ENCODE peak calls at places on chromosomes 2 and 18, in ten cellular contexts. One of them, this sample, is unnamed.

GRCh38 chr2:85246348-85246747 is 81.4 kb downstream of the TGOLN2 start:
- DNase-seq in mucosa of descending colon: no peak
- DNase-seq in NCI-H146: peak
- DNase-seq in EH: peak
- DNase-seq in activated CD4-positive, alpha-beta T cell treated with anti-CD3 and anti-CD28 coated beads, Interleukin-2, amount 10 ng/mL, durations not matched to agents 7 days and 5 days: no peak
- DNase-seq in kidney epithelial cell: no peak
- DNase-seq in central memory CD4-positive, alpha-beta T cell: no peak
- DNase-seq in amniotic stem cell: no peak
- DNase-seq in activated naive CD8-positive, alpha-beta T cell treated with anti-CD3 and anti-CD28 coated beads for 36 hours: no peak
- DNase-seq in T-helper 2 cell treated with Interferon-gamma antibody and Interleukin-4, amounts not matched to agents 5 μg/mL and 100 μg/mL, for 36 hours: peak
- DNase-seq in this sample: peak

GRCh38 chr2:234488913-234489451 is 7.9 kb downstream of the ARL4C start:
- DNase-seq in mucosa of descending colon: peak
- DNase-seq in NCI-H146: no peak
- DNase-seq in EH: no peak
- DNase-seq in activated CD4-positive, alpha-beta T cell treated with anti-CD3 and anti-CD28 coated beads, Interleukin-2, amount 10 ng/mL, durations not matched to agents 7 days and 5 days: peak
- DNase-seq in kidney epithelial cell: no peak
- DNase-seq in central memory CD4-positive, alpha-beta T cell: peak
- DNase-seq in amniotic stem cell: no peak
- DNase-seq in activated naive CD8-positive, alpha-beta T cell treated with anti-CD3 and anti-CD28 coated beads for 36 hours: peak
- DNase-seq in T-helper 2 cell treated with Interferon-gamma antibody and Interleukin-4, amounts not matched to agents 5 μg/mL and 100 μg/mL, for 36 hours: peak
- DNase-seq in this sample: no peak

GRCh38 chr2:41872646-41873045 is 175.2 kb upstream of the PKDCC start:
- DNase-seq in mucosa of descending colon: no peak
- DNase-seq in NCI-H146: no peak
- DNase-seq in EH: peak
- DNase-seq in activated CD4-positive, alpha-beta T cell treated with anti-CD3 and anti-CD28 coated beads, Interleukin-2, amount 10 ng/mL, durations not matched to agents 7 days and 5 days: no peak
- DNase-seq in kidney epithelial cell: no peak
- DNase-seq in central memory CD4-positive, alpha-beta T cell: no peak
- DNase-seq in amniotic stem cell: no peak
- DNase-seq in activated naive CD8-positive, alpha-beta T cell treated with anti-CD3 and anti-CD28 coated beads for 36 hours: no peak
- DNase-seq in T-helper 2 cell treated with Interferon-gamma antibody and Interleukin-4, amounts not matched to agents 5 μg/mL and 100 μg/mL, for 36 hours: no peak
- DNase-seq in this sample: no peak

GRCh38 chr2:73990531-73990930 is 5.8 kb downstream of the TET3 start:
- DNase-seq in mucosa of descending colon: no peak
- DNase-seq in NCI-H146: no peak
- DNase-seq in EH: no peak
- DNase-seq in activated CD4-positive, alpha-beta T cell treated with anti-CD3 and anti-CD28 coated beads, Interleukin-2, amount 10 ng/mL, durations not matched to agents 7 days and 5 days: no peak
- DNase-seq in kidney epithelial cell: no peak
- DNase-seq in central memory CD4-positive, alpha-beta T cell: no peak
- DNase-seq in amniotic stem cell: no peak
- DNase-seq in activated naive CD8-positive, alpha-beta T cell treated with anti-CD3 and anti-CD28 coated beads for 36 hours: no peak
- DNase-seq in T-helper 2 cell treated with Interferon-gamma antibody and Interleukin-4, amounts not matched to agents 5 μg/mL and 100 μg/mL, for 36 hours: no peak
- DNase-seq in this sample: no peak

GRCh38 chr18:8912348-8913057 is 190.0 kb upstream of the NDUFV2 start:
- DNase-seq in mucosa of descending colon: no peak
- DNase-seq in NCI-H146: no peak
- DNase-seq in EH: peak
- DNase-seq in activated CD4-positive, alpha-beta T cell treated with anti-CD3 and anti-CD28 coated beads, Interleukin-2, amount 10 ng/mL, durations not matched to agents 7 days and 5 days: no peak
- DNase-seq in kidney epithelial cell: no peak
- DNase-seq in central memory CD4-positive, alpha-beta T cell: no peak
- DNase-seq in amniotic stem cell: no peak
- DNase-seq in activated naive CD8-positive, alpha-beta T cell treated with anti-CD3 and anti-CD28 coated beads for 36 hours: no peak
- DNase-seq in T-helper 2 cell treated with Interferon-gamma antibody and Interleukin-4, amounts not matched to agents 5 μg/mL and 100 μg/mL, for 36 hours: no peak
- DNase-seq in this sample: no peak

GRCh38 chr18:34695300-34695699 is 14.8 kb upstream of the DTNA start:
- DNase-seq in mucosa of descending colon: no peak
- DNase-seq in NCI-H146: peak
- DNase-seq in EH: no peak
- DNase-seq in activated CD4-positive, alpha-beta T cell treated with anti-CD3 and anti-CD28 coated beads, Interleukin-2, amount 10 ng/mL, durations not matched to agents 7 days and 5 days: no peak
- DNase-seq in kidney epithelial cell: no peak
- DNase-seq in central memory CD4-positive, alpha-beta T cell: no peak
- DNase-seq in amniotic stem cell: no peak
- DNase-seq in activated naive CD8-positive, alpha-beta T cell treated with anti-CD3 and anti-CD28 coated beads for 36 hours: no peak
- DNase-seq in T-helper 2 cell treated with Interferon-gamma antibody and Interleukin-4, amounts not matched to agents 5 μg/mL and 100 μg/mL, for 36 hours: no peak
- DNase-seq in this sample: no peak

GRCh38 chr2:189549440-189549832 is 31.1 kb downstream of the SLC40A1 start:
- DNase-seq in mucosa of descending colon: no peak
- DNase-seq in NCI-H146: no peak
- DNase-seq in EH: no peak
- DNase-seq in activated CD4-positive, alpha-beta T cell treated with anti-CD3 and anti-CD28 coated beads, Interleukin-2, amount 10 ng/mL, durations not matched to agents 7 days and 5 days: no peak
- DNase-seq in kidney epithelial cell: no peak
- DNase-seq in central memory CD4-positive, alpha-beta T cell: no peak
- DNase-seq in amniotic stem cell: no peak
- DNase-seq in activated naive CD8-positive, alpha-beta T cell treated with anti-CD3 and anti-CD28 coated beads for 36 hours: no peak
- DNase-seq in T-helper 2 cell treated with Interferon-gamma antibody and Interleukin-4, amounts not matched to agents 5 μg/mL and 100 μg/mL, for 36 hours: no peak
- DNase-seq in this sample: no peak

GRCh38 chr2:240567137-240567871 is 980 bp upstream of the RNPEPL1 start:
- DNase-seq in mucosa of descending colon: peak
- DNase-seq in NCI-H146: no peak
- DNase-seq in EH: no peak
- DNase-seq in activated CD4-positive, alpha-beta T cell treated with anti-CD3 and anti-CD28 coated beads, Interleukin-2, amount 10 ng/mL, durations not matched to agents 7 days and 5 days: peak
- DNase-seq in kidney epithelial cell: no peak
- DNase-seq in central memory CD4-positive, alpha-beta T cell: peak
- DNase-seq in amniotic stem cell: no peak
- DNase-seq in activated naive CD8-positive, alpha-beta T cell treated with anti-CD3 and anti-CD28 coated beads for 36 hours: no peak
- DNase-seq in T-helper 2 cell treated with Interferon-gamma antibody and Interleukin-4, amounts not matched to agents 5 μg/mL and 100 μg/mL, for 36 hours: peak
- DNase-seq in this sample: peak

GRCh38 chr2:215378045-215378444 is 57.8 kb downstream of the FN1 start:
- DNase-seq in mucosa of descending colon: no peak
- DNase-seq in NCI-H146: no peak
- DNase-seq in EH: no peak
- DNase-seq in activated CD4-positive, alpha-beta T cell treated with anti-CD3 and anti-CD28 coated beads, Interleukin-2, amount 10 ng/mL, durations not matched to agents 7 days and 5 days: no peak
- DNase-seq in kidney epithelial cell: no peak
- DNase-seq in central memory CD4-positive, alpha-beta T cell: no peak
- DNase-seq in amniotic stem cell: no peak
- DNase-seq in activated naive CD8-positive, alpha-beta T cell treated with anti-CD3 and anti-CD28 coated beads for 36 hours: no peak
- DNase-seq in T-helper 2 cell treated with Interferon-gamma antibody and Interleukin-4, amounts not matched to agents 5 μg/mL and 100 μg/mL, for 36 hours: no peak
- DNase-seq in this sample: no peak

GRCh38 chr2:39033980-39034379 is 86.9 kb downstream of the SOS1 start:
- DNase-seq in mucosa of descending colon: no peak
- DNase-seq in NCI-H146: no peak
- DNase-seq in EH: peak
- DNase-seq in activated CD4-positive, alpha-beta T cell treated with anti-CD3 and anti-CD28 coated beads, Interleukin-2, amount 10 ng/mL, durations not matched to agents 7 days and 5 days: no peak
- DNase-seq in kidney epithelial cell: no peak
- DNase-seq in central memory CD4-positive, alpha-beta T cell: no peak
- DNase-seq in amniotic stem cell: no peak
- DNase-seq in activated naive CD8-positive, alpha-beta T cell treated with anti-CD3 and anti-CD28 coated beads for 36 hours: no peak
- DNase-seq in T-helper 2 cell treated with Interferon-gamma antibody and Interleukin-4, amounts not matched to agents 5 μg/mL and 100 μg/mL, for 36 hours: no peak
- DNase-seq in this sample: no peak

GRCh38 chr2:185145316-185146121 is 547.2 kb downstream of the ZNF804A start:
- DNase-seq in mucosa of descending colon: no peak
- DNase-seq in NCI-H146: peak
- DNase-seq in EH: no peak
- DNase-seq in activated CD4-positive, alpha-beta T cell treated with anti-CD3 and anti-CD28 coated beads, Interleukin-2, amount 10 ng/mL, durations not matched to agents 7 days and 5 days: no peak
- DNase-seq in kidney epithelial cell: no peak
- DNase-seq in central memory CD4-positive, alpha-beta T cell: no peak
- DNase-seq in amniotic stem cell: no peak
- DNase-seq in activated naive CD8-positive, alpha-beta T cell treated with anti-CD3 and anti-CD28 coated beads for 36 hours: no peak
- DNase-seq in T-helper 2 cell treated with Interferon-gamma antibody and Interleukin-4, amounts not matched to agents 5 μg/mL and 100 μg/mL, for 36 hours: no peak
- DNase-seq in this sample: no peak

GRCh38 chr2:219406861-219407230 is 11.3 kb upstream of the DES start:
- DNase-seq in mucosa of descending colon: no peak
- DNase-seq in NCI-H146: no peak
- DNase-seq in EH: peak
- DNase-seq in activated CD4-positive, alpha-beta T cell treated with anti-CD3 and anti-CD28 coated beads, Interleukin-2, amount 10 ng/mL, durations not matched to agents 7 days and 5 days: no peak
- DNase-seq in kidney epithelial cell: peak
- DNase-seq in central memory CD4-positive, alpha-beta T cell: no peak
- DNase-seq in amniotic stem cell: peak
- DNase-seq in activated naive CD8-positive, alpha-beta T cell treated with anti-CD3 and anti-CD28 coated beads for 36 hours: no peak
- DNase-seq in T-helper 2 cell treated with Interferon-gamma antibody and Interleukin-4, amounts not matched to agents 5 μg/mL and 100 μg/mL, for 36 hours: no peak
- DNase-seq in this sample: no peak

GRCh38 chr18:75454022-75454795 is 26.7 kb upstream of the SMIM21 start:
- DNase-seq in mucosa of descending colon: no peak
- DNase-seq in NCI-H146: no peak
- DNase-seq in EH: peak
- DNase-seq in activated CD4-positive, alpha-beta T cell treated with anti-CD3 and anti-CD28 coated beads, Interleukin-2, amount 10 ng/mL, durations not matched to agents 7 days and 5 days: no peak
- DNase-seq in kidney epithelial cell: no peak
- DNase-seq in central memory CD4-positive, alpha-beta T cell: no peak
- DNase-seq in amniotic stem cell: no peak
- DNase-seq in activated naive CD8-positive, alpha-beta T cell treated with anti-CD3 and anti-CD28 coated beads for 36 hours: no peak
- DNase-seq in T-helper 2 cell treated with Interferon-gamma antibody and Interleukin-4, amounts not matched to agents 5 μg/mL and 100 μg/mL, for 36 hours: no peak
- DNase-seq in this sample: no peak

GRCh38 chr2:69848186-69848790 is 18.8 kb downstream of the GMCL1 start:
- DNase-seq in mucosa of descending colon: no peak
- DNase-seq in NCI-H146: no peak
- DNase-seq in EH: no peak
- DNase-seq in activated CD4-positive, alpha-beta T cell treated with anti-CD3 and anti-CD28 coated beads, Interleukin-2, amount 10 ng/mL, durations not matched to agents 7 days and 5 days: no peak
- DNase-seq in kidney epithelial cell: no peak
- DNase-seq in central memory CD4-positive, alpha-beta T cell: no peak
- DNase-seq in amniotic stem cell: no peak
- DNase-seq in activated naive CD8-positive, alpha-beta T cell treated with anti-CD3 and anti-CD28 coated beads for 36 hours: no peak
- DNase-seq in T-helper 2 cell treated with Interferon-gamma antibody and Interleukin-4, amounts not matched to agents 5 μg/mL and 100 μg/mL, for 36 hours: no peak
- DNase-seq in this sample: no peak